ENCODE peak calls at places on chromosomes 11 and 22, in ten cellular contexts. One of them, this sample, is unnamed.
A peak's percentile ranks its signal among the peaks of the same experiment; 100 is the strongest.

GRCh38 chr11:73426184-73426845 is 50.1 kb downstream of the RELT start:
- DNase-seq in Calu3: no peak
- DNase-seq in GM23338: no peak
- DNase-seq in mammary epithelial cell: no peak
- DNase-seq in upper lobe of left lung: no peak
- DNase-seq in ovary: no peak
- DNase-seq in cardiac fibroblast: no peak
- DNase-seq in osteoblast: peak; percentile 79
- DNase-seq in colonic mucosa: no peak
- DNase-seq in CD4-positive, alpha-beta T cell: no peak
- DNase-seq in this sample: no peak

GRCh38 chr11:59562292-59562691 is 51.0 kb downstream of the OR4D9 start:
- DNase-seq in Calu3: no peak
- DNase-seq in GM23338: no peak
- DNase-seq in mammary epithelial cell: peak; percentile 46
- DNase-seq in upper lobe of left lung: no peak
- DNase-seq in ovary: no peak
- DNase-seq in cardiac fibroblast: no peak
- DNase-seq in osteoblast: no peak
- DNase-seq in colonic mucosa: no peak
- DNase-seq in CD4-positive, alpha-beta T cell: no peak
- DNase-seq in this sample: no peak

GRCh38 chr22:19632671-19633148 is 81.6 kb upstream of the SEPTIN5 start:
- DNase-seq in Calu3: no peak
- DNase-seq in GM23338: no peak
- DNase-seq in mammary epithelial cell: peak; percentile 11
- DNase-seq in upper lobe of left lung: no peak
- DNase-seq in ovary: no peak
- DNase-seq in cardiac fibroblast: no peak
- DNase-seq in osteoblast: no peak
- DNase-seq in colonic mucosa: no peak
- DNase-seq in CD4-positive, alpha-beta T cell: no peak
- DNase-seq in this sample: no peak

GRCh38 chr11:64844330-64845124 is at the start of gene CDC42BPG:
- DNase-seq in Calu3: peak; percentile 94
- DNase-seq in GM23338: peak; percentile 97
- DNase-seq in mammary epithelial cell: peak; percentile 87
- DNase-seq in upper lobe of left lung: peak; percentile 96
- DNase-seq in ovary: peak; percentile 65
- DNase-seq in cardiac fibroblast: peak; percentile 50
- DNase-seq in osteoblast: peak; percentile 100
- DNase-seq in colonic mucosa: peak; percentile 89
- DNase-seq in CD4-positive, alpha-beta T cell: peak; percentile 67
- DNase-seq in this sample: peak; percentile 84

GRCh38 chr11:45913942-45914635 is 3.6 kb downstream of the PEX16 start:
- DNase-seq in Calu3: no peak
- DNase-seq in GM23338: no peak
- DNase-seq in mammary epithelial cell: no peak
- DNase-seq in upper lobe of left lung: no peak
- DNase-seq in ovary: no peak
- DNase-seq in cardiac fibroblast: no peak
- DNase-seq in osteoblast: peak; percentile 58
- DNase-seq in colonic mucosa: no peak
- DNase-seq in CD4-positive, alpha-beta T cell: no peak
- DNase-seq in this sample: no peak

GRCh38 chr22:30940655-30941362 is 27.8 kb downstream of the MORC2 start:
- DNase-seq in Calu3: no peak
- DNase-seq in GM23338: no peak
- DNase-seq in mammary epithelial cell: no peak
- DNase-seq in upper lobe of left lung: no peak
- DNase-seq in ovary: no peak
- DNase-seq in cardiac fibroblast: no peak
- DNase-seq in osteoblast: no peak
- DNase-seq in colonic mucosa: no peak
- DNase-seq in CD4-positive, alpha-beta T cell: peak; percentile 57
- DNase-seq in this sample: no peak

GRCh38 chr11:35007277-35007676 is 90.9 kb downstream of the PDHX start:
- DNase-seq in Calu3: no peak
- DNase-seq in GM23338: no peak
- DNase-seq in mammary epithelial cell: no peak
- DNase-seq in upper lobe of left lung: no peak
- DNase-seq in ovary: no peak
- DNase-seq in cardiac fibroblast: no peak
- DNase-seq in osteoblast: peak; percentile 23
- DNase-seq in colonic mucosa: no peak
- DNase-seq in CD4-positive, alpha-beta T cell: no peak
- DNase-seq in this sample: no peak

GRCh38 chr11:109320595-109320994 is 101.4 kb upstream of the C11orf87 start:
- DNase-seq in Calu3: no peak
- DNase-seq in GM23338: no peak
- DNase-seq in mammary epithelial cell: peak; percentile 79
- DNase-seq in upper lobe of left lung: no peak
- DNase-seq in ovary: no peak
- DNase-seq in cardiac fibroblast: peak; percentile 48
- DNase-seq in osteoblast: peak; percentile 57
- DNase-seq in colonic mucosa: no peak
- DNase-seq in CD4-positive, alpha-beta T cell: no peak
- DNase-seq in this sample: no peak

GRCh38 chr11:11229691-11230090 is 123.4 kb downstream of the CSNK2A3 start:
- DNase-seq in Calu3: no peak
- DNase-seq in GM23338: no peak
- DNase-seq in mammary epithelial cell: peak; percentile 94
- DNase-seq in upper lobe of left lung: no peak
- DNase-seq in ovary: no peak
- DNase-seq in cardiac fibroblast: no peak
- DNase-seq in osteoblast: no peak
- DNase-seq in colonic mucosa: no peak
- DNase-seq in CD4-positive, alpha-beta T cell: no peak
- DNase-seq in this sample: no peak

GRCh38 chr11:107857550-107858216 is 904 bp downstream of the SLC35F2 start:
- DNase-seq in Calu3: no peak
- DNase-seq in GM23338: no peak
- DNase-seq in mammary epithelial cell: peak; percentile 26
- DNase-seq in upper lobe of left lung: no peak
- DNase-seq in ovary: no peak
- DNase-seq in cardiac fibroblast: peak; percentile 25
- DNase-seq in osteoblast: no peak
- DNase-seq in colonic mucosa: peak; percentile 53
- DNase-seq in CD4-positive, alpha-beta T cell: no peak
- DNase-seq in this sample: no peak

GRCh38 chr11:77071671-77072605 is 5.2 kb downstream of the CAPN5 start:
- DNase-seq in Calu3: no peak
- DNase-seq in GM23338: no peak
- DNase-seq in mammary epithelial cell: no peak
- DNase-seq in upper lobe of left lung: no peak
- DNase-seq in ovary: no peak
- DNase-seq in cardiac fibroblast: peak; percentile 22
- DNase-seq in osteoblast: peak; percentile 88
- DNase-seq in colonic mucosa: peak; percentile 38
- DNase-seq in CD4-positive, alpha-beta T cell: no peak
- DNase-seq in this sample: no peak

GRCh38 chr11:77074205-77074604 is 7.4 kb downstream of the CAPN5 start:
- DNase-seq in Calu3: peak; percentile 65
- DNase-seq in GM23338: no peak
- DNase-seq in mammary epithelial cell: no peak
- DNase-seq in upper lobe of left lung: no peak
- DNase-seq in ovary: no peak
- DNase-seq in cardiac fibroblast: no peak
- DNase-seq in osteoblast: peak; percentile 57
- DNase-seq in colonic mucosa: peak; percentile 85
- DNase-seq in CD4-positive, alpha-beta T cell: no peak
- DNase-seq in this sample: no peak

GRCh38 chr11:77074626-77075221 is 8.0 kb downstream of the CAPN5 start:
- DNase-seq in Calu3: no peak
- DNase-seq in GM23338: no peak
- DNase-seq in mammary epithelial cell: no peak
- DNase-seq in upper lobe of left lung: no peak
- DNase-seq in ovary: no peak
- DNase-seq in cardiac fibroblast: no peak
- DNase-seq in osteoblast: peak; percentile 37
- DNase-seq in colonic mucosa: peak; percentile 46
- DNase-seq in CD4-positive, alpha-beta T cell: no peak
- DNase-seq in this sample: no peak

GRCh38 chr11:77072851-77073327 is 6.1 kb downstream of the CAPN5 start:
- DNase-seq in Calu3: no peak
- DNase-seq in GM23338: no peak
- DNase-seq in mammary epithelial cell: no peak
- DNase-seq in upper lobe of left lung: no peak
- DNase-seq in ovary: no peak
- DNase-seq in cardiac fibroblast: no peak
- DNase-seq in osteoblast: no peak
- DNase-seq in colonic mucosa: peak; percentile 40
- DNase-seq in CD4-positive, alpha-beta T cell: no peak
- DNase-seq in this sample: no peak

DNA sequence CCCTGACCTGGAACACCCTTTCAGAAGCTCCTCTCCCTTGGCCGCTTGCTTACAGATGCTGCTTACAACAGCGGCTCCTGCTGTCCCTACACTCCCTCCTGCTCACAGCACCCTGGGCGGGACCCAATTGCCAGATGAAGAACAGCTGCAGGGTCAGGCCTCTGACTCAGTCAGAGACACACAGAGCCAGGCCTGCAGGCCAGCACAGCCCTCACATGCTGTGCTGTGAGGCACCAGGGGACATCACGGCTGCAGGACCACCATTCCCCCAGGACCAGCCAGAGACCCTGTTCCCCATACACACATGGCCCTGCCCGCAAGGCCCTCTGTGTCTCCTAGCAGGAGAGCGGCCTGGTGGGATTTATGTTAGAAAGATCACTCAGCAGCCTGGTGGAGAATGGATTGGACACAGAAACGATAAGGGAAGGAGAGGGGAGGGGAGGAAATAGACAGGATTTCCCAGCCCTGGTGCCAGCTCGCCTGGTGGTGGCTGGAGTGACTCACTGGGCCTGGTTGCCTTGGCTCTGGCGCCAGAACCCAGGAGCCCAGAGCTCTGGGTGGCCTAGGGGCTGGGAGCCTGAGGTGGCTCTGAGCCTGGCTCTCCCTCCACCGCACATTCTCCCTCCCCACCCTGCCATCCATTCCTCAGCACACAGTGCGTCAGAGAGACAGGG is 6.7 kb downstream of the CAPN5 start:
- DNase-seq in Calu3: peak; percentile 73
- DNase-seq in GM23338: no peak
- DNase-seq in mammary epithelial cell: peak; percentile 66
- DNase-seq in upper lobe of left lung: no peak
- DNase-seq in ovary: peak; percentile 95
- DNase-seq in cardiac fibroblast: peak; percentile 97
- DNase-seq in osteoblast: peak; percentile 99
- DNase-seq in colonic mucosa: peak; percentile 94
- DNase-seq in CD4-positive, alpha-beta T cell: no peak
- DNase-seq in this sample: peak; percentile 18
- TF ChIP-seq CTCF in Calu3: peak; percentile 13
- TF ChIP-seq CTCF in GM23338: no peak
- TF ChIP-seq CTCF in mammary epithelial cell: no peak
- TF ChIP-seq CTCF in upper lobe of left lung: no peak
- TF ChIP-seq CTCF in ovary: peak; percentile 24
- TF ChIP-seq CTCF in cardiac fibroblast: peak; percentile 80
- TF ChIP-seq CTCF in osteoblast: peak; percentile 69
- TF ChIP-seq CTCF in colonic mucosa: peak; percentile 45
- TF ChIP-seq CTCF in CD4-positive, alpha-beta T cell: no peak
- TF ChIP-seq CTCF in this sample: no peak

DNA sequence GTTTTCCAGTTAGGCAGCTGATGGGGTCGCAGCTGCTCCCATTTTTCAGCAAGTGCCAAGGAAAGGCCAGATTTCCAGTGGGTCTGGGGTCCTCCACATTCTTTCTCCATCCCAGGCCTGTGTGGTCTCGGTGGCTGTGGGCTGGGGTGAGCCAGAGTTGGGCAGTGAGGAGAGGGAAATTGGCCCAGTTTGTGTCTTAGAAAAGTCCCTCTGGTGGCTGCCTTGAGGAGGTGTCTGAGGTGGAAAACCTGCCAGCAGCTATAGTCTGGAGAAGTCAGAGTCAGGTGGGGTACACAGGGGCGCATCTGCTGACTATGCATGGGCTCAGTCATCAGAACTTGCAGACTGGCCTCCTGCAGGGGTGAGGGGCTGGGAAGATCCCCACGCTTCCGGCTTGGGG is 30.5 kb downstream of the MRGPRD start:
- DNase-seq in Calu3: no peak
- DNase-seq in GM23338: peak; percentile 85
- DNase-seq in mammary epithelial cell: no peak
- DNase-seq in upper lobe of left lung: no peak
- DNase-seq in ovary: no peak
- DNase-seq in cardiac fibroblast: peak; percentile 30
- DNase-seq in osteoblast: peak; percentile 93
- DNase-seq in colonic mucosa: no peak
- DNase-seq in CD4-positive, alpha-beta T cell: no peak
- DNase-seq in this sample: no peak
- TF ChIP-seq CTCF in Calu3: no peak
- TF ChIP-seq CTCF in GM23338: peak; percentile 61
- TF ChIP-seq CTCF in mammary epithelial cell: peak; percentile 38
- TF ChIP-seq CTCF in upper lobe of left lung: no peak
- TF ChIP-seq CTCF in ovary: no peak
- TF ChIP-seq CTCF in cardiac fibroblast: peak; percentile 57
- TF ChIP-seq CTCF in osteoblast: peak; percentile 50
- TF ChIP-seq CTCF in colonic mucosa: no peak
- TF ChIP-seq CTCF in CD4-positive, alpha-beta T cell: no peak
- TF ChIP-seq CTCF in this sample: peak; percentile 25

DNA sequence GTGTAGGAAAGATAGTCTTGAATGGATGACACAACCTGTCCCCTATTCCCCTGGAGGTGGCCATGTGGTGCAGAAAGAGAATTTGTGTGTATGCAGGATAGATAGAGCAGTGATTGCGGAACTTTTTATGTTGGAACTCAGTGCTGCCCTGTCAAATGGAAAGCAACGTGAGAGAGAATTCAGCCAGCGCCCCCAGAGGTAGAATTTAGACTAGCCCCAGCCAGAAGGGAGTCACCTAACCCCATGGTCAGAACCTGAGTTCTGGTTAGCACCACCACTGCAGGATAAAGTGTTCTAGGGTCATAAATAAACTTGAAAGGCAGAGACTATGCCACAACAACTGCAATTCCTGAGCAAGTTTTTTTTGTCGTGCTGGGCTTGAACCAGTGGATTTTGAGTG is 152.9 kb upstream of the GRIA4 start:
- DNase-seq in Calu3: no peak
- DNase-seq in GM23338: peak; percentile 68
- DNase-seq in mammary epithelial cell: no peak
- DNase-seq in upper lobe of left lung: no peak
- DNase-seq in ovary: no peak
- DNase-seq in cardiac fibroblast: no peak
- DNase-seq in osteoblast: no peak
- DNase-seq in colonic mucosa: no peak
- DNase-seq in CD4-positive, alpha-beta T cell: no peak
- DNase-seq in this sample: no peak
- TF ChIP-seq CTCF in Calu3: no peak
- TF ChIP-seq CTCF in GM23338: peak; percentile 59
- TF ChIP-seq CTCF in mammary epithelial cell: peak; percentile 8
- TF ChIP-seq CTCF in upper lobe of left lung: no peak
- TF ChIP-seq CTCF in ovary: no peak
- TF ChIP-seq CTCF in cardiac fibroblast: peak; percentile 25
- TF ChIP-seq CTCF in osteoblast: no peak
- TF ChIP-seq CTCF in colonic mucosa: no peak
- TF ChIP-seq CTCF in CD4-positive, alpha-beta T cell: no peak
- TF ChIP-seq CTCF in this sample: no peak

DNA sequence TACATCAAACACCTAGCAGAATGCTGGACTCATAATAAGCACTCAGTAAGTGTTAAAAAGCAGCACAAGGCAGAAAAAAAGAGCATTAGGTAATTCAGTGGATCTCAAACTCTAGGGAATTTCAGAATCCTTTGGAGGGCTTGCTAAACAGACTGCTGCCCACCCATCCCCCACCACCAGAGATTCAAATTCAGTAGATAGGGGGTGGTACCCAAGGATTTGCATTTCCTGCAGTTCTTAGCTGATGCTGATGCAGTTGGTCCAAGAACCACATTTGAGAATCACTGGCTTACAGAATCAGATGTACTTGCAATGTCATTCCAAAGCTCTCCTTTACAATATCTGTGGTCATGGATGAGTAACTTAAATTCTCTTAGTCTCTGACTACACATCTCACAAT is 664.6 kb downstream of the KCNA4 start:
- DNase-seq in Calu3: no peak
- DNase-seq in GM23338: peak; percentile 68
- DNase-seq in mammary epithelial cell: no peak
- DNase-seq in upper lobe of left lung: no peak
- DNase-seq in ovary: no peak
- DNase-seq in cardiac fibroblast: no peak
- DNase-seq in osteoblast: no peak
- DNase-seq in colonic mucosa: no peak
- DNase-seq in CD4-positive, alpha-beta T cell: no peak
- DNase-seq in this sample: no peak
- TF ChIP-seq CTCF in Calu3: no peak
- TF ChIP-seq CTCF in GM23338: no peak
- TF ChIP-seq CTCF in mammary epithelial cell: no peak
- TF ChIP-seq CTCF in upper lobe of left lung: no peak
- TF ChIP-seq CTCF in ovary: no peak
- TF ChIP-seq CTCF in cardiac fibroblast: no peak
- TF ChIP-seq CTCF in osteoblast: no peak
- TF ChIP-seq CTCF in colonic mucosa: no peak
- TF ChIP-seq CTCF in CD4-positive, alpha-beta T cell: no peak
- TF ChIP-seq CTCF in this sample: no peak

This sample was measured in D721Med.